ENCODE peak calls at places on chromosomes 2 and 18, in four cellular contexts. B is ACHN; W is stimulated activated CD8-positive, alpha-beta memory T cell treated with anti-CD3 and anti-CD28 coated beads, Interleukin-4, amount 100 ng/mL, for 4 hours; N is posterior vena cava. M is an unnamed sample.

GRCh38 chr2:231670892-231671616 is 37.3 kb upstream of the PTMA start:
- DNase-seq in B (peak; percentile 57), W (no peak), N (no peak), M (no peak)

GRCh38 chr18:34542625-34543024 is 167.5 kb upstream of the DTNA start:
- DNase-seq in B (no peak), W (no peak), N (no peak), M (no peak)

GRCh38 chr2:68993660-68994059 is 19.2 kb downstream of the GKN1 start:
- DNase-seq in B (no peak), W (no peak), N (no peak), M (no peak)

GRCh38 chr2:120287183-120288015 is 34.7 kb downstream of the RALB start:
- DNase-seq in W (no peak), B (peak; percentile 97), N (no peak), M (peak; percentile 90)

GRCh38 chr2:8162602-8163001 is 519.3 kb upstream of the ID2 start:
- DNase-seq in N (no peak), B (no peak), W (no peak), M (no peak)

GRCh38 chr2:49770919-49771318 is 616.6 kb upstream of the FSHR start:
- DNase-seq in N (no peak), B (peak; percentile 70), W (no peak), M (no peak)

GRCh38 chr2:88517759-88518201 is 65.3 kb upstream of the FOXI3 start:
- DNase-seq in W (no peak), N (no peak), B (no peak), M (no peak)

GRCh38 chr18:63162271-63163014 is 157.1 kb downstream of the BCL2 start:
- DNase-seq in B (no peak), N (no peak), W (no peak), M (peak; percentile 10)

GRCh38 chr2:179020156-179020750 is 29.7 kb downstream of the CCDC141 start:
- DNase-seq in W (no peak), B (peak; percentile 57), N (no peak), M (peak; percentile 23)

GRCh38 chr2:28991462-28991861 is 10.4 kb downstream of the TOGARAM2 start:
- DNase-seq in W (no peak), B (no peak), N (no peak), M (no peak)